ENCODE peak calls at places on chromosomes 11 and 22, in four cellular contexts. A is kidney, T is lower leg skin, B is skeletal muscle cell. G is an unnamed sample.

GRCh38 chr11:123060265-123061000 is 1.5 kb downstream of the HSPA8 start:
- DNase-seq in A (no peak), B (no peak), T (no peak), G (no peak)

GRCh38 chr22:37240240-37240940 is 3.7 kb downstream of the RAC2 start:
- DNase-seq in T (no peak), B (no peak), A (no peak), G (no peak)

GRCh38 chr11:109971184-109971523 is 122.0 kb upstream of the ZC3H12C start:
- DNase-seq in A (no peak), T (no peak), B (peak; percentile 87), G (no peak)

GRCh38 chr11:64339754-64340408 is at the start of gene CCDC88B:
- DNase-seq in A (peak; percentile 90), B (no peak), T (no peak), G (no peak)

GRCh38 chr22:49042877-49043859 is 784.5 kb downstream of the BRD1 start:
- DNase-seq in T (no peak), B (no peak), A (no peak), G (no peak)

GRCh38 chr11:68798221-68798813 is 43.4 kb downstream of the CPT1A start:
- DNase-seq in T (no peak), B (no peak), A (no peak), G (no peak)

GRCh38 chr22:31490496-31490925 is 869 bp upstream of the EIF4ENIF1 start:
- DNase-seq in A (no peak), T (peak; percentile 52), B (peak; percentile 39), G (peak; percentile 92)

GRCh38 chr22:44020981-44021380 is 3.1 kb upstream of the PARVB start:
- DNase-seq in A (no peak), B (no peak), T (no peak), G (no peak)

GRCh38 chr11:76209956-76210885 is 3.9 kb upstream of the WNT11 start:
- DNase-seq in A (peak; percentile 91), T (peak; percentile 48), B (peak; percentile 47), G (no peak)

GRCh38 chr11:118342503-118343161 is at the start of gene CD3D:
- DNase-seq in B (no peak), T (no peak), A (no peak), G (no peak)

GRCh38 chr11:94668240-94668793 is 99.8 kb upstream of the AMOTL1 start:
- DNase-seq in A (no peak), T (no peak), B (no peak), G (no peak)

GRCh38 chr11:96097844-96098421 is 174.0 kb upstream of the MTMR2 start:
- DNase-seq in B (no peak), A (no peak), T (no peak), G (no peak)

GRCh38 chr11:132983289-132983688 is 549.0 kb downstream of the OPCML start:
- DNase-seq in T (no peak), A (no peak), B (no peak), G (peak; percentile 82)

GRCh38 chr22:41813726-41814410 is 13.4 kb downstream of the CCDC134 start:
- DNase-seq in T (no peak), A (no peak), B (no peak), G (no peak)

GRCh38 chr22:38696606-38697005 is 4.1 kb downstream of the JOSD1 start:
- DNase-seq in T (no peak), A (no peak), B (no peak), G (no peak)

GRCh38 chr11:68331338-68331947 is 19.1 kb downstream of the LRP5 start:
- DNase-seq in B (no peak), A (no peak), T (no peak), G (no peak)

GRCh38 chr22:43582394-43582793 is 170.6 kb downstream of the MPPED1 start:
- DNase-seq in T (no peak), B (no peak), A (no peak), G (no peak)

GRCh38 chr22:36243996-36244395 is 4.7 kb upstream of the APOL2 start:
- DNase-seq in A (no peak), B (no peak), T (no peak), G (no peak)

GRCh38 chr11:95660038-95660437 is 129.5 kb downstream of the FAM76B start:
- DNase-seq in A (no peak), T (no peak), B (no peak), G (no peak)

GRCh38 chr11:77471520-77472234 is 2.2 kb downstream of the PAK1 start:
- DNase-seq in A (no peak), T (no peak), B (no peak), G (no peak)

GRCh38 chr22:44191036-44191454 is 10.3 kb downstream of the PARVG start:
- DNase-seq in A (peak; percentile 33), B (no peak), T (no peak), G (no peak)

GRCh38 chr22:45480717-45481116 is 22.0 kb upstream of the FBLN1 start:
- DNase-seq in T (no peak), B (no peak), A (no peak), G (no peak)

GRCh38 chr22:37418627-37419369 is 8.5 kb downstream of the ELFN2 start:
- DNase-seq in A (peak; percentile 67), T (peak; percentile 18), B (no peak), G (no peak)

GRCh38 chr11:114163830-114164401 is 104.4 kb downstream of the ZBTB16 start:
- DNase-seq in A (no peak), B (peak; percentile 71), T (peak; percentile 88), G (no peak)

GRCh38 chr11:6321961-6322362 is 1.7 kb upstream of the CAVIN3 start:
- DNase-seq in A (no peak), T (no peak), B (no peak), G (no peak)

GRCh38 chr22:17797721-17798559 is 23.7 kb upstream of the BID start:
- DNase-seq in A (no peak), T (no peak), B (no peak), G (no peak)

GRCh38 chr11:75560644-75561043 is 1.4 kb upstream of the SERPINH1 start:
- DNase-seq in T (no peak), A (no peak), B (no peak), G (no peak)

GRCh38 chr11:93942176-93942575 is 79.0 kb upstream of the HEPHL1 start:
- DNase-seq in B (no peak), T (no peak), A (no peak), G (no peak)

GRCh38 chr11:15073361-15074205 is at the start of gene CALCB:
- DNase-seq in A (peak; percentile 82), B (no peak), T (no peak), G (no peak)

GRCh38 chr11:67054851-67055523 is 1.7 kb upstream of the RHOD start:
- DNase-seq in T (peak; percentile 57), B (no peak), A (no peak), G (no peak)

GRCh38 chr11:129853508-129854228 is 38.0 kb downstream of the TMEM45B start:
- DNase-seq in T (peak; percentile 77), A (peak; percentile 85), B (no peak), G (no peak)

GRCh38 chr11:444397-445144 is 2.8 kb upstream of the ANO9 start:
- DNase-seq in A (peak; percentile 76), T (peak; percentile 40), B (no peak), G (no peak)

GRCh38 chr22:31295413-31295812 is 3.1 kb upstream of the PIK3IP1 start:
- DNase-seq in A (no peak), T (no peak), B (no peak), G (no peak)

GRCh38 chr11:14359573-14360031 is 619 bp upstream of the RRAS2 start:
- DNase-seq in T (no peak), B (no peak), A (no peak), G (no peak)

GRCh38 chr11:17024924-17025323 is 10.7 kb upstream of the PLEKHA7 start:
- DNase-seq in A (no peak), T (no peak), B (no peak), G (no peak)